ENCODE peak calls at places on chromosomes 13 and 19, in seven cellular contexts. V is adrenal gland, N is NB4, U is IMR-90, I is body of pancreas, W is heart left ventricle, Q is breast epithelium. L is an unnamed sample.

GRCh38 chr13:20161275-20161950 is 561 bp upstream of the GJA3 start:
- DNase-seq in V (no peak), N (peak; percentile 55), U (no peak), I (no peak), W (peak; percentile 61), Q (no peak), L (no peak)

GRCh38 chr19:35531291-35531690 is 2.0 kb upstream of the GAPDHS start:
- DNase-seq in V (no peak), N (no peak), U (no peak), I (no peak), W (no peak), Q (no peak), L (no peak)

GRCh38 chr13:60788156-60788829 is 391.3 kb downstream of the TDRD3 start:
- DNase-seq in V (peak; percentile 49), N (no peak), U (no peak), I (no peak), W (no peak), Q (no peak), L (peak; percentile 62)

GRCh38 chr13:109126973-109127615 is 497.7 kb downstream of the MYO16 start:
- DNase-seq in V (no peak), N (no peak), U (no peak), I (no peak), W (no peak), Q (no peak), L (no peak)

GRCh38 chr13:60335531-60335930 is 61.5 kb upstream of the TDRD3 start:
- DNase-seq in V (no peak), N (no peak), U (peak; percentile 22), I (no peak), W (no peak), Q (no peak), L (no peak)

GRCh38 chr13:104043184-104043583 is 977.0 kb upstream of the SLC10A2 start:
- DNase-seq in V (no peak), N (no peak), U (peak; percentile 1), I (no peak), W (no peak), Q (no peak), L (no peak)

GRCh38 chr13:112861876-112862615 is 107.0 kb upstream of the MCF2L start:
- DNase-seq in V (no peak), N (no peak), U (no peak), I (no peak), W (no peak), Q (no peak), L (no peak)

GRCh38 chr13:32246468-32246867 is 68.7 kb downstream of the ZAR1L start:
- DNase-seq in V (peak; percentile 45), N (peak; percentile 88), U (peak; percentile 76), I (peak; percentile 48), W (peak; percentile 73), Q (no peak), L (peak; percentile 32)

GRCh38 chr13:99498304-99499161 is 2.7 kb upstream of the TM9SF2 start:
- DNase-seq in V (peak; percentile 97), N (peak; percentile 97), U (peak; percentile 95), I (peak; percentile 99), W (peak; percentile 97), Q (peak; percentile 98), L (peak; percentile 97)

GRCh38 chr13:99495478-99496321 is 5.6 kb upstream of the TM9SF2 start:
- DNase-seq in V (no peak), N (no peak), U (no peak), I (no peak), W (no peak), Q (no peak), L (no peak)

GRCh38 chr13:99500839-99501134 is 485 bp upstream of the TM9SF2 start:
- DNase-seq in V (no peak), N (no peak), U (no peak), I (no peak), W (no peak), Q (no peak), L (no peak)

GRCh38 chr13:99501135-99501951 is at the start of gene TM9SF2:
- DNase-seq in V (peak; percentile 97), N (peak; percentile 99), U (peak; percentile 97), I (peak; percentile 99), W (peak; percentile 98), Q (peak; percentile 98), L (peak; percentile 99)

GRCh38 chr13:99496322-99497142 is 4.7 kb upstream of the TM9SF2 start:
- DNase-seq in V (peak; percentile 77), N (peak; percentile 78), U (peak; percentile 15), I (no peak), W (peak; percentile 63), Q (no peak), L (peak; percentile 80)
- TF ChIP-seq POLR2A in V (no peak), N (peak; percentile 49), U (no peak), I (peak; percentile 12), W (peak; percentile 59), Q (no peak), L (no peak)

DNA sequence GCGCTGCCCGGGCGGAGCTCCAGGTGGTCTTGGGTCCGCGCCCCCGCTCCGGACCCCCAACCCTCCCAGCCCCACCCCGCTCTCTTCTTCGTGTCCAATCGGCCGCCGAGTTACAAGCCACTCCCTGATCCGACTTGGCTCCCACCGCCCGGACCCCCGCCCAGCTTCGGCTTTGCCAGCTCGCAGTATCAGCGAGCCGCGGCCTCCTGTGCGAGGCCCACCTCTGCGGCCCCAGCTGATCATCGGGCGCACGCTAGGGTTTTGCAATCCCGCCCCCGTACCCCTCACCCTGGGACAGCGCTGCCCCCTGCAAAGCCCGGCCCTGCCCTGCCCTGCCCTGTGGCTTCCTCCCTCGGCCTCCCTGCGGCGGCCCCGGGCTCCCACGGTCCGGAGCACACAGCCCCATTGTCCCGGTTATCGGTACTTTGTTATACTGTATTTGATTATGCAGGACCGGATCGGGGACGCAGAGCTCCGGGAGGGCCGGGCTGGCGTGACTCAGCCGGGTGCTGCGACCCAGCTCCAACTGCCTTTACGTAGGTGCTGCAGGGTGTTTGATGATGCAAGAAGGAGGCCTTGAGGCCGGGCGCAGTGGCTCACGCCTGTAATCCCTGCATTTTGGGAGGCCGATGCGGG is 597 bp upstream of the LPAR2 start:
- DNase-seq in V (peak; percentile 83), N (peak; percentile 93), U (peak; percentile 48), I (peak; percentile 73), W (no peak), Q (peak; percentile 69), L (no peak)
- H3K4me3 ChIP-seq in V (peak overlapping the region; percentile 57), N (no peak overlapping the region), U (no peak overlapping the region), I (peak overlapping the region; percentile 44), W (peak overlapping the region; percentile 41), Q (peak overlapping the region; percentile 38), L (peak overlapping the region; percentile 29)

DNA sequence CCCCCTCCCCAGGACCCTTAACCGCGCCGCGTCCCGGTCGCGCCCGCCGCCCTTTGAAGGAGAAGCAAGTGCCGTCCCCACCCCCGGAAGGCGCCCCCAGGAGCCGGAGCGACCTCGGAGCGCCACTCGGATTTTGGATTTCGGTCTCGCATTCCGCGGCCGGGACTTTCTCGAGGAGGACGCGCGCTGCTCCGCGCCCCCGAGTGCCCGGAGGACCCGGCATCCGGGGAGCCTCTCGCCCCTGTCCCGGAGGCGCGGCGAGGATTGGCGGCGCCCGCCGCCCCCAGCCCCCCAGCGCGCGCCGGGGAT is 1.6 kb downstream of the MIDN start:
- DNase-seq in V (no peak), N (no peak), U (no peak), I (no peak), W (no peak), Q (no peak), L (no peak)
- TF ChIP-seq POLR2A in V (no peak), N (no peak), U (no peak), I (no peak), W (peak; percentile 9), Q (no peak), L (no peak)

GRCh38 chr19:15453091-15453498 is 3.3 kb upstream of the WIZ start:
- DNase-seq in V (peak; percentile 54), N (no peak), U (no peak), I (peak; percentile 41), W (no peak), Q (no peak), L (no peak)
- H3K4me3 ChIP-seq in V (peak overlapping the region; percentile 61), N (no peak overlapping the region), U (peak overlapping the region; percentile 24), I (no peak overlapping the region), W (peak overlapping the region; percentile 39), Q (peak overlapping the region; percentile 45), L (no peak overlapping the region)

GRCh38 chr19:1396019-1396767 is 5.1 kb downstream of the GAMT start:
- DNase-seq in V (no peak), N (no peak), U (no peak), I (no peak), W (no peak), Q (no peak), L (no peak)
- TF ChIP-seq POLR2A in V (no peak), N (no peak), U (no peak), I (no peak), W (no peak), Q (no peak), L (no peak)

GRCh38 chr19:41861846-41862245 is 1.8 kb downstream of the RPS19 start:
- DNase-seq in V (no peak), N (no peak), U (no peak), I (no peak), W (no peak), Q (no peak), L (no peak)

GRCh38 chr19:41859618-41860418 is at the start of gene RPS19:
- DNase-seq in V (peak; percentile 98), N (peak; percentile 95), U (peak; percentile 98), I (peak; percentile 99), W (peak; percentile 98), Q (peak; percentile 98), L (peak; percentile 98)

GRCh38 chr19:41860419-41861097 is 503 bp downstream of the RPS19 start:
- DNase-seq in V (peak; percentile 44), N (no peak), U (no peak), I (no peak), W (no peak), Q (no peak), L (no peak)

GRCh38 chr19:41861098-41861768 is 1.2 kb downstream of the RPS19 start:
- DNase-seq in V (no peak), N (no peak), U (no peak), I (no peak), W (no peak), Q (no peak), L (no peak)

GRCh38 chr19:41859213-41859617 is 840 bp upstream of the RPS19 start:
- DNase-seq in V (no peak), N (no peak), U (no peak), I (no peak), W (no peak), Q (no peak), L (no peak)
- H3K4me3 ChIP-seq in V (peak overlapping the region; percentile 92), N (peak overlapping the region; percentile 44), U (peak overlapping the region; percentile 28), I (no peak overlapping the region), W (no peak overlapping the region), Q (peak overlapping the region; percentile 86), L (no peak overlapping the region)

GRCh38 chr19:28971513-28971912 is 241.4 kb downstream of the UQCRFS1 start:
- DNase-seq in V (no peak), N (no peak), U (no peak), I (no peak), W (no peak), Q (no peak), L (no peak)
- TF ChIP-seq POLR2A in V (no peak), N (no peak), U (no peak), I (no peak), W (no peak), Q (no peak), L (no peak)

GRCh38 chr13:21668665-21669599 is 1.9 kb upstream of the FGF9 start:
- DNase-seq in V (peak; percentile 79), N (no peak), U (peak; percentile 69), I (peak; percentile 18), W (peak; percentile 37), Q (no peak), L (no peak)
- H3K4me3 ChIP-seq in V (peak overlapping the region; percentile 94), N (peak overlapping the region; percentile 13), U (peak overlapping the region; percentile 61), I (peak overlapping the region; percentile 31), W (peak overlapping the region; percentile 53), Q (peak overlapping the region; percentile 49), L (peak overlapping the region; percentile 20)

L was measured in lower leg skin.